ENCODE peak calls at places on chromosome 15, in seven cellular contexts. E, O, D, T, X, P and S are unnamed samples.

GRCh38 chr15:77329202-77329601 is 90.7 kb downstream of the PEAK1 start:
- DNase-seq in E (no peak), O (no peak), D (no peak), T (no peak), X (no peak), P (peak; percentile 44), S (no peak)

GRCh38 chr15:80455051-80455648 is 51.0 kb downstream of the ARNT2 start:
- DNase-seq in E (no peak), O (no peak), D (no peak), T (no peak), X (no peak), P (peak; percentile 26), S (no peak)

GRCh38 chr15:58467121-58467721 is 35.4 kb downstream of the LIPC start:
- DNase-seq in E (no peak), O (no peak), D (no peak), T (no peak), X (no peak), P (no peak), S (no peak)

GRCh38 chr15:46892621-46893160 is 824.6 kb upstream of the SEMA6D start:
- DNase-seq in E (no peak), O (no peak), D (no peak), T (no peak), X (no peak), P (peak; percentile 19), S (no peak)

GRCh38 chr15:25727116-25727515 is 136.0 kb downstream of the ATP10A start:
- DNase-seq in E (no peak), O (no peak), D (no peak), T (no peak), X (peak; percentile 16), P (no peak), S (peak; percentile 44)

GRCh38 chr15:58758141-58758540 is 8.6 kb upstream of the ADAM10 start:
- DNase-seq in E (no peak), O (no peak), D (no peak), T (no peak), X (no peak), P (peak; percentile 51), S (no peak)

GRCh38 chr15:65421360-65422215 is 1.2 kb downstream of the IGDCC4 start:
- DNase-seq in E (no peak), O (peak; percentile 85), D (no peak), T (peak; percentile 50), X (peak; percentile 69), P (peak; percentile 65), S (peak; percentile 82)

GRCh38 chr15:45347033-45347432 is 31.3 kb downstream of the GATM start:
- DNase-seq in E (no peak), O (no peak), D (no peak), T (no peak), X (no peak), P (no peak), S (peak; percentile 47)

GRCh38 chr15:80803580-80804525 is 24.7 kb downstream of the CEMIP start:
- DNase-seq in E (no peak), O (no peak), D (no peak), T (no peak), X (no peak), P (no peak), S (no peak)

GRCh38 chr15:75213768-75214221 is 12.1 kb downstream of the C15orf39 start:
- DNase-seq in E (no peak), O (no peak), D (no peak), T (no peak), X (no peak), P (no peak), S (no peak)

GRCh38 chr15:55993804-55994539 is 560 bp upstream of the NEDD4 start:
- DNase-seq in E (no peak), O (no peak), D (no peak), T (no peak), X (no peak), P (peak; percentile 81), S (no peak)

GRCh38 chr15:48861813-48862431 is 16.0 kb upstream of the EID1 start:
- DNase-seq in E (no peak), O (peak; percentile 79), D (peak; percentile 23), T (peak; percentile 46), X (no peak), P (peak; percentile 91), S (no peak)

GRCh38 chr15:50710585-50710984 is 24.0 kb upstream of the TRPM7 start:
- DNase-seq in E (no peak), O (no peak), D (no peak), T (no peak), X (no peak), P (no peak), S (no peak)

GRCh38 chr15:71709808-71710418 is 100.4 kb upstream of the NR2E3 start:
- DNase-seq in E (no peak), O (no peak), D (no peak), T (no peak), X (no peak), P (no peak), S (no peak)

GRCh38 chr15:85607141-85607806 is 187.5 kb downstream of the KLHL25 start:
- DNase-seq in E (no peak), O (no peak), D (no peak), T (no peak), X (no peak), P (peak; percentile 61), S (no peak)

GRCh38 chr15:69828181-69828828 is 269.4 kb downstream of the TLE3 start:
- DNase-seq in E (no peak), O (no peak), D (no peak), T (no peak), X (no peak), P (no peak), S (no peak)

GRCh38 chr15:69826818-69827174 is 270.9 kb downstream of the TLE3 start:
- DNase-seq in E (no peak), O (no peak), D (no peak), T (no peak), X (no peak), P (no peak), S (no peak)

GRCh38 chr15:69827751-69828150 is 270.0 kb downstream of the TLE3 start:
- DNase-seq in E (no peak), O (no peak), D (no peak), T (no peak), X (no peak), P (no peak), S (no peak)

GRCh38 chr15:69830425-69830824 is 267.3 kb downstream of the TLE3 start:
- DNase-seq in E (no peak), O (no peak), D (no peak), T (no peak), X (no peak), P (no peak), S (no peak)

DNA sequence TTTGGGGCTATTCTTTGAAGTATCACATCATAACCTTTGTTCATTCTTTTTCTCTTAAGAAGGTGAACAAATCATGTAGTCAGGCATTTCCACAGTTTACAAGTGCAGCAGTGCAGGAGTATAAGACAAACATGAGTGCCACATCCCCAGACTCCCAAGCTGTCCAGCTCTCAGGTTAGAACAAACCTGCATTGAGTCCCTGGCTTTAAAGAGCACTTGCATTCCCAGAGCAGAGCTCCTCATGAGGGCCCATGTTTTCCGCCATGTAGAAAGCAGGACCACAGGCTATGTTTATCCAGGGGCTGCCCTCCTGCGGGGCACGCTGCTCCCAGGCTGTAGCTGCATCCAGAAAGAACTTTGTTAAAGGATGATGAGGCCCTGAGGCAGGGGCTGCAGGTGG is 267.7 kb downstream of the TLE3 start:
- DNase-seq in E (no peak), O (no peak), D (no peak), T (no peak), X (no peak), P (no peak), S (no peak)
- H3K4me1 ChIP-seq in E (no peaks in the 10 kb centered on the region), O (peaks cover 4% of the 10 kb centered on the region), D (no peaks in the 10 kb centered on the region), T (no peaks in the 10 kb centered on the region), X (no peaks in the 10 kb centered on the region), P (peaks cover 3% of the 10 kb centered on the region), S (peaks cover 4% of the 10 kb centered on the region)

DNA sequence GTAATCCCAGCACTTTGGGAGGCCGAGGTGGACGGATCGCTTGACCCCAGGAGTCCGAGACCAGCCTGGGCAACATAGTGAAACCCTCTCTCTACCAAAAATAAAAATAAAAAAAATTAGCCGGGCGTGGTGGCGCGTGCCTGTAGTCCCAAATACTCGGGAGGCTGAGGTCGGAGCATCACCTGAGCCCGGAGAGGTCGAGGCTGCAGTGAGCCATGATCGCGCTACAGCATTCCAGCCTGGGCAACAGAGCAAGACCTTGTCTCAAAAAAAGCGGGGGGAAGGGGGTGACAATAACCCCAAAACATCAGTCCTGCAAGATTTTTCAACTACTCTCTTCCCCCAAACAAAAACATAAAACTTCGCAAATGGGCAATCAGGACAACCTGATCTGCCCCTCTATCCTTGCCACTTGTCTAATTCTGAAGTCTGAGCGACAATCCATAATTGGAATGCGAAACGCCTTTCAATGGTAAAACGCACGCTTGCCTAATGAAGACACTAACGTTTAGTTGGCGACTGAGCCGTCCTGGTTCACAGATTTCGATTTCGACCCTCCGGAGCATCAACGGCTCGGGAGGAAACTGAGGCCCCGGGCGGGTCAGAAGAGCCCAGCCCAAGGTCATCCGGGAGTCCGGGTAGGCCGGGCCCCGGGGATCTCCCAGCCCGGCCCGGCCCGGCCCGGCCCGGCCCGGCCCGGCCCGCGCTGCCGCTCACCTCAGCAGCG is 855 bp downstream of the BTBD1 start:
- DNase-seq in E (no peak), O (no peak), D (no peak), T (no peak), X (no peak), P (peak; percentile 45), S (no peak)
- H3K4me1 ChIP-seq in E (peaks cover 10% of the 10 kb centered on the region), O (peaks cover 27% of the 10 kb centered on the region), D (peaks cover 50% of the 10 kb centered on the region), T (peaks cover 51% of the 10 kb centered on the region), X (peaks cover 3% of the 10 kb centered on the region), P (peaks cover 39% of the 10 kb centered on the region), S (peaks cover 42% of the 10 kb centered on the region)

DNA sequence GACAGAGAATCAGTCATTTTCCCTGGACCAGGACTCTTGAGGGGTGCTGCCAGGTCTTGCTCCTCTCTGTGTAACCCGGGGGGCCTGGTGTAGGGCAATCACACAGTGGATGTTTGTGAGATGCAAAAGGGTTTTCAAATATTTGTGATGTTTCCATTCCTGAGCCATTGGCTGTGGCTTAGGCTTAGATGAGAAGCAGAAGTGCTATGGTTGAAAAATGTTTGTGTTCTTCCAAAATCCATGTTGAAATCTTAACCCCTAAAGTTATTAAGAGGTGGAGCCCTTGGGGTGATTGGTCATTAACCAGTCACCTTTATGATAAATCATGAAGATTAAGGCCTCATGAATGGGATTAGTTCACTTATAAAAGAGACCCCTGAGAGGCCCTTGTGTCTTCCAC is 36.5 kb downstream of the CORO2B start:
- DNase-seq in E (no peak), O (no peak), D (no peak), T (no peak), X (no peak), P (no peak), S (no peak)
- H3K4me1 ChIP-seq in E (no peaks in the 10 kb centered on the region), O (no peaks in the 10 kb centered on the region), D (no peaks in the 10 kb centered on the region), T (peaks cover 27% of the 10 kb centered on the region), X (no peaks in the 10 kb centered on the region), P (peaks cover 52% of the 10 kb centered on the region), S (peaks cover 9% of the 10 kb centered on the region)

DNA sequence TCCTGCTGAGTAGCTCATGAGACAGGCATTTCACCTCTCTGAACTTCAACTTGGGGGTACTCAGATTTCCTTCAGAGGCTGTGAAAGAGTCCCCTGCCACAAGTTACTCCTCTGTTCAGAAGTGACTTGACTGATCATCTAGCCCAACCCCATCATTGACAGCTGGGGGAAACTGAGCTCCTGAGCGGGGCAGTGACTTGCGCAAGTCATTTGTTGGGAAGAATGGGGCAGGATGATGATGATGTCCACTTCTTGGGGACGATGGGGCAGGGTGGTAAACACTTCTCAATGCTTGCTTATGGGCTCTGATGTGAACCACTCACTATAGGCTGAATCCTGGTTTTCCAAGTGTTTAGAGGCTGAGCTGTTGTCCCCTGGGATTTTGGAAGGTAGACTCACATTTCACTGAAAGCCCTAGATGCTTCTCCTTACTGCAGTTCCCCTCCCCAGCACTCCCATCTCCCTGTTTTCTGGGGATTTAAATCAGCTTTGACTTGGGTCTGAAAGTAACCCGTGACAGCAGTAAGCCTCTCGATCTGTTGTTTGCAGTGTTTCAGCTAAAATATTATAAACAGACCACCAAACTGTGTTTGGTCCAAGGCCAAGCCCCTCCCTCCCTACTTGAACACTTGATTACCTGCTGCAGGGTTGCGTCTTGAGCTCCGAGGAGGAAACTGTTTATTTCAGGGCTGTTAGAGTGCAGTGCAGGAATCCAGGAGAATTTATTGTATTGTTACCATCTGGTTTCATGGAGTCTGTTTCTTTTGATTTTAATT is 25.1 kb downstream of the SMAD3 start:
- DNase-seq in E (no peak), O (no peak), D (no peak), T (no peak), X (no peak), P (no peak), S (no peak)
- H3K4me1 ChIP-seq in E (peaks cover 69% of the 10 kb centered on the region), O (peaks cover 65% of the 10 kb centered on the region), D (peaks cover 88% of the 10 kb centered on the region), T (peaks cover 85% of the 10 kb centered on the region), X (peaks cover 5% of the 10 kb centered on the region), P (peaks cover 52% of the 10 kb centered on the region), S (peaks cover 42% of the 10 kb centered on the region)